ENCODE peak calls at places on chromosomes 12 and 14, in four cellular contexts. B is AG09309, M is tibial artery, G is colonic mucosa. Y is an unnamed sample.

GRCh38 chr12:17296882-17297281 is 690.9 kb upstream of the LMO3 start:
- DNase-seq in G (no peak), M (no peak), B (no peak), Y (no peak)

GRCh38 chr12:111777345-111778045 is 10.8 kb downstream of the ALDH2 start:
- DNase-seq in B (no peak), G (peak), M (peak), Y (no peak)

GRCh38 chr12:84817297-84817696 is 95.3 kb downstream of the SLC6A15 start:
- DNase-seq in B (no peak), G (no peak), M (no peak), Y (peak)

GRCh38 chr12:117685115-117685926 is 283.5 kb downstream of the KSR2 start:
- DNase-seq in M (peak), G (peak), B (peak), Y (peak)

GRCh38 chr12:12655061-12655460 is 40.9 kb downstream of the GPR19 start:
- DNase-seq in G (no peak), M (no peak), B (no peak), Y (no peak)

GRCh38 chr14:23061995-23062394 is 4.7 kb upstream of the CDH24 start:
- DNase-seq in B (peak), G (no peak), M (peak), Y (peak)

GRCh38 chr12:74537126-74537706 is 419 bp upstream of the ATXN7L3B start:
- DNase-seq in G (no peak), B (peak), M (no peak), Y (peak)

GRCh38 chr12:26711072-26711471 is 121.9 kb downstream of the ITPR2 start:
- DNase-seq in M (no peak), B (no peak), G (no peak), Y (no peak)

GRCh38 chr14:105477659-105478623 is 3.3 kb downstream of the CRIP2 start:
- DNase-seq in M (no peak), B (no peak), G (no peak), Y (no peak)

GRCh38 chr12:14607561-14607960 is 39.9 kb upstream of the PLBD1 start:
- DNase-seq in G (no peak), B (no peak), M (no peak), Y (no peak)

GRCh38 chr12:122125452-122126341 is 47.1 kb downstream of the MLXIP start:
- DNase-seq in B (no peak), G (no peak), M (no peak), Y (no peak)

GRCh38 chr12:129635003-129635685 is 268.7 kb downstream of the TMEM132D start:
- DNase-seq in B (no peak), M (no peak), G (no peak), Y (no peak)

GRCh38 chr14:64728856-64729255 is 24.6 kb downstream of the PLEKHG3 start:
- DNase-seq in G (no peak), B (no peak), M (no peak), Y (no peak)
- H3K4me3 ChIP-seq in G (no peak), B (no peak), M (no peak), Y (no peak)

DNA sequence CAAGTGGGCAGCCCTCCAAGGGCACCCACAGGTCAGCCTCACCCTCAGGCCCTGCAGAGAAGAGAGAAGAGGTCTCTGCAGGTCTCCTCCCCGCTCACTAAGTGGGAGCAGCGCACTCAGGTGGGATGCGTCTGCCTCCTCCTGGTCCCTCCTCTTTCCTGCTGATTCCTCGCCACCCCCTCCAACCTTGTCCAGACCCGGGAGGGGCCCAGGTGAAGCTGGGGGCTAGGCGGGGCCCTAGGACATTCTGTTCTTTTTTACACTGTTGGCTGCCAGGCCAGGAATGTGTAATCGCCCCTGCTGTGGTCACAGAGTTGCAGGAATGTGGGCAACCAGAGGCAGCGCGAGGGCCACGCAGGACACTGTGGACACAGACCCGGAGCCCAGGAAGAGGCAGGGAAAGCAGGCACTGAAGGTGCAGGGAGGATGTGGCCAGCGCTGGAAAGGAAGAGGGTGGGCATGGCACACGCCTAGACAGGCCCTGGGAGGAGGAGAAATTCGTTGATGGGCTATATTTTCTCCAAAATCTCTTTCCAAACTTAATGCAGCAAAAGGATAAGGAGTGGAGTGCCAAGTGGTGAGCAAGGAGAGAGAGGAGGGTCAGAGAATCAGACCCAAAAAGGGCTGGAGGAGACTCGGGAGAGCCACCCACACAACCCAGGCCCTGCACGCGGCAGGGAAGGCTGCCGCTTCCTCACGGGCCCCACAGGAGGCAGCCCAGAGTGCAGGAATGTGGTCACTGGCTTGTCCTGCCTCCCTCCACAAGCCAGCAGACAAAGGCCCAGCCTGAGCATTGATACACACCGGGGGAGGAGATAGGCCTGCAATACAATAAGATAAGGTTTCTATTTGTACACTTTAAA is 947 bp upstream of the SCNN1A start:
- DNase-seq in G (peak), B (no peak), M (peak), Y (peak)
- TF ChIP-seq CTCF in G (peak), B (peak), M (peak), Y (peak)

GRCh38 chr12:49985981-49986380 is 13.2 kb downstream of the AQP6 start:
- DNase-seq in B (no peak), G (no peak), M (no peak), Y (peak)

GRCh38 chr12:49984960-49985359 is 12.2 kb downstream of the AQP6 start:
- DNase-seq in B (no peak), M (no peak), G (no peak), Y (no peak)

GRCh38 chr12:49982246-49983229 is 9.8 kb downstream of the AQP6 start:
- DNase-seq in G (no peak), B (no peak), M (no peak), Y (peak)

GRCh38 chr12:49984476-49984890 is 11.7 kb downstream of the AQP6 start:
- DNase-seq in M (no peak), B (no peak), G (no peak), Y (peak)

GRCh38 chr12:49983892-49984291 is 11.1 kb downstream of the AQP6 start:
- DNase-seq in M (no peak), G (no peak), B (peak), Y (peak)
- H3K4me3 ChIP-seq in M (no peak), G (no peak), B (no peak), Y (no peak)

GRCh38 chr14:21194597-21194996 is 38.7 kb upstream of the OR5AU1 start:
- DNase-seq in B (no peak), G (no peak), M (no peak), Y (no peak)
- TF ChIP-seq CTCF in B (no peak), G (no peak), M (no peak), Y (no peak)

GRCh38 chr14:104091061-104091926 is 5.8 kb downstream of the ASPG start:
- DNase-seq in B (no peak), M (peak), G (peak), Y (no peak)
- H3K4me3 ChIP-seq in B (no peak), M (no peak), G (no peak), Y (no peak)

GRCh38 chr12:9135903-9136310 is 20.2 kb upstream of the A2M start:
- DNase-seq in M (no peak), B (no peak), G (no peak), Y (no peak)

GRCh38 chr12:9133243-9133938 is 17.7 kb upstream of the A2M start:
- DNase-seq in G (no peak), M (no peak), B (no peak), Y (no peak)

GRCh38 chr12:9132008-9132535 is 16.4 kb upstream of the A2M start:
- DNase-seq in G (no peak), B (no peak), M (no peak), Y (no peak)

GRCh38 chr12:9130244-9130643 is 14.5 kb upstream of the A2M start:
- DNase-seq in G (no peak), B (no peak), M (no peak), Y (no peak)

DNA sequence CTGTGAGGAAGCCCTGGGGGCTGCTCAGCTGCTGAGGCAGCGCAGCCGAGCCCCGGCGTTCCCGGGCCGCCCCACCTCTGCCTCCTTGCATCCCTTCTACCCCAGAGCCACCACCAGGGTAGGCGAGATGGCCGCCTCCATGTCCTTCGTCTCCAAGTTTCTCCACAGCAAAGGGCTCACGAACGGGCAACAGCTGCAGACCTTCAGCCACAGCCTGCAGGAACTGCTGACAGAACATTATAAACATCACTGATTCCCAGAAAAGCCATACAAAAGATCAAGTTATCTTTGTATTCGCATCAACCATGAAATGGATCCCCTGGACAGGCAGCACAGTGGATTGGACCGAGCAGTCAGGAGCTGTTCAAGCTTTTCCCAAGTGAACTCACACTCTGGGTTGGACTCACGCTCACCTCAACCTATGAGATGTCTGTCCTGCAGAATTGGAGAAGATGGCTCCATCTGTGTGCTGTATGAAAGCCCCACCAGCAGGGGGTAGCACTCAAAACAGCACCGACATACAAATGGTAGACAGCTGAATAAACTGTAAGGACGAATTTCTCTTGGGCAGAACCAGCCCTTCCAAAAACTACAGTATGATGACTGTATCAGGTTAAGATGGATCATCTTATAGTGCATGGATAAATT is 19.4 kb upstream of the A2M start:
- DNase-seq in B (no peak), G (no peak), M (no peak), Y (no peak)
- TF ChIP-seq CTCF in B (no peak), G (no peak), M (no peak), Y (no peak)

DNA sequence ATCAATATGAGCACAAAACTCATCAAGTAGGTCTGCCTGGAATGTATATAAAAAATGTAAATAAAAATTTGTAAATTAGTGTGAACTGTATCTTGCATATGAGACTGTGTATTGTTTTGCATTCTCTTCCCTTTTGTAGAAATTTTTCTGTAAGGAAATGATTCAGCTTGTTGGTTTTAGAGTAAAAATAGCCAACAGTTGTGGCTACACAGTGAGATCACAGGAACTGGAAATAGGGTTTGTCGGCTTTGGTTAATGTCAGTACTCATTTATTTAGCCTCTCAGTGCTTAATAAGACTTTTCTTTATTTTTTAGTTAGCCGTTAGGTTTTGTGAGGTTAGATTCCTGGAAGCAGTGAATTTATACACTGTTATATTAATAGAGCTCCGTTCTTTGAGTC is 62.7 kb downstream of the ETNK1 start:
- DNase-seq in M (no peak), B (peak), G (no peak), Y (peak)
- H3K4me3 ChIP-seq in M (no peak), B (no peak), G (no peak), Y (no peak)

GRCh38 chr12:108691154-108691994 is 39.9 kb downstream of the CORO1C start:
- DNase-seq in M (peak), B (peak), G (peak), Y (peak)
- TF ChIP-seq CTCF in M (peak), B (peak), G (peak), Y (no peak)

GRCh38 chr14:62301076-62301475 is 538.9 kb downstream of the SNAPC1 start:
- DNase-seq in G (no peak), B (no peak), M (no peak), Y (no peak)
- H3K4me3 ChIP-seq in G (no peak), B (no peak), M (no peak), Y (no peak)